ENCODE peak calls at places on chromosomes 2 and 18, in five cellular contexts. J, P, E, Q and T are unnamed samples.

GRCh38 chr2:240964221-240964853 is 34.1 kb upstream of the SNED1 start:
- DNase-seq in Q (no peak), J (peak), P (no peak), E (no peak), T (no peak)

GRCh38 chr2:100929142-100929541 is 72.9 kb upstream of the RPL31 start:
- DNase-seq in P (no peak), J (peak), E (no peak), Q (no peak), T (no peak)

GRCh38 chr18:3306391-3306790 is 44.5 kb downstream of the MYL12B start:
- DNase-seq in J (no peak), Q (no peak), E (no peak), P (no peak), T (no peak)

GRCh38 chr2:168396131-168396530 is 59.9 kb upstream of the CERS6 start:
- DNase-seq in P (no peak), J (no peak), E (no peak), Q (no peak), T (no peak)

GRCh38 chr2:127688405-127688804 is 12.9 kb upstream of the SFT2D3 start:
- DNase-seq in Q (no peak), P (no peak), E (no peak), J (no peak), T (no peak)

GRCh38 chr2:217610411-217610814 is 392.4 kb downstream of the TNS1 start:
- DNase-seq in Q (peak), P (no peak), E (no peak), J (no peak), T (no peak)

GRCh38 chr18:46574740-46575108 is 82.3 kb downstream of the LOXHD1 start:
- DNase-seq in P (no peak), Q (no peak), J (no peak), E (no peak), T (no peak)

GRCh38 chr2:201220102-201220570 is 37.2 kb downstream of the CASP10 start:
- DNase-seq in P (peak), E (no peak), Q (no peak), J (no peak), T (no peak)

GRCh38 chr2:157302492-157303099 is 23.0 kb downstream of the ERMN start:
- DNase-seq in P (peak), J (no peak), Q (no peak), E (no peak), T (no peak)

GRCh38 chr2:29562319-29562718 is 359.1 kb downstream of the ALK start:
- DNase-seq in P (no peak), E (no peak), J (no peak), Q (no peak), T (no peak)

GRCh38 chr2:42196403-42197267 is 27.5 kb downstream of the EML4 start:
- DNase-seq in Q (no peak), P (peak), E (no peak), J (peak), T (no peak)

GRCh38 chr2:216807861-216808272 is 52.0 kb downstream of the TNP1 start:
- DNase-seq in P (no peak), E (no peak), Q (no peak), J (no peak), T (no peak)

GRCh38 chr18:7728297-7728696 is 161.2 kb downstream of the PTPRM start:
- DNase-seq in J (peak), Q (no peak), P (no peak), E (no peak), T (no peak)

GRCh38 chr2:128543646-128544045 is 225.0 kb upstream of the HS6ST1 start:
- DNase-seq in P (no peak), J (peak), E (no peak), Q (no peak), T (no peak)

GRCh38 chr2:19274439-19274838 is 84.0 kb downstream of the OSR1 start:
- DNase-seq in Q (no peak), J (no peak), P (no peak), E (no peak), T (no peak)

GRCh38 chr2:196166876-196167275 is 4.5 kb downstream of the STK17B start:
- DNase-seq in P (no peak), E (no peak), J (no peak), Q (no peak), T (no peak)

GRCh38 chr18:903703-904102 is 968 bp upstream of the ADCYAP1 start:
- DNase-seq in P (no peak), E (no peak), J (peak), Q (no peak), T (no peak)

GRCh38 chr2:147523415-147523814 is 321.4 kb upstream of the ACVR2A start:
- DNase-seq in P (no peak), Q (no peak), J (no peak), E (no peak), T (no peak)

GRCh38 chr2:105490204-105490603 is 91.4 kb upstream of the FHL2 start:
- DNase-seq in P (no peak), E (no peak), J (no peak), Q (no peak), T (no peak)